ENCODE peak calls at places on chromosomes 16 and 17, in five cellular contexts. One of them, this sample, is unnamed.

GRCh38 chr17:14437176-14437575 is 136.3 kb downstream of the HS3ST3B1 start:
- DNase-seq in NCI-H82: no peak
- DNase-seq in neuronal stem cell: no peak
- DNase-seq in stimulated activated CD4-positive, alpha-beta T cell treated with anti-CD3 and anti-CD28 coated beads, Interleukin-15, amount 100 ng/mL, for 24 hours: no peak
- DNase-seq in activated CD8-positive, alpha-beta memory T cell treated with anti-CD3 and anti-CD28 coated beads, Interleukin-2, amount 50 U/mL, for 48 hours: no peak
- DNase-seq in this sample: no peak

GRCh38 chr17:1485311-1485747 is 7.2 kb downstream of the MYO1C start:
- DNase-seq in NCI-H82: peak
- DNase-seq in neuronal stem cell: peak
- DNase-seq in stimulated activated CD4-positive, alpha-beta T cell treated with anti-CD3 and anti-CD28 coated beads, Interleukin-15, amount 100 ng/mL, for 24 hours: peak
- DNase-seq in activated CD8-positive, alpha-beta memory T cell treated with anti-CD3 and anti-CD28 coated beads, Interleukin-2, amount 50 U/mL, for 48 hours: peak
- DNase-seq in this sample: peak

GRCh38 chr17:73902416-73903181 is 258.4 kb upstream of the SDK2 start:
- DNase-seq in NCI-H82: peak
- DNase-seq in neuronal stem cell: no peak
- DNase-seq in stimulated activated CD4-positive, alpha-beta T cell treated with anti-CD3 and anti-CD28 coated beads, Interleukin-15, amount 100 ng/mL, for 24 hours: no peak
- DNase-seq in activated CD8-positive, alpha-beta memory T cell treated with anti-CD3 and anti-CD28 coated beads, Interleukin-2, amount 50 U/mL, for 48 hours: no peak
- DNase-seq in this sample: no peak

GRCh38 chr16:52741386-52741785 is 194.4 kb upstream of the TOX3 start:
- DNase-seq in NCI-H82: peak
- DNase-seq in neuronal stem cell: peak
- DNase-seq in stimulated activated CD4-positive, alpha-beta T cell treated with anti-CD3 and anti-CD28 coated beads, Interleukin-15, amount 100 ng/mL, for 24 hours: no peak
- DNase-seq in activated CD8-positive, alpha-beta memory T cell treated with anti-CD3 and anti-CD28 coated beads, Interleukin-2, amount 50 U/mL, for 48 hours: no peak
- DNase-seq in this sample: no peak

GRCh38 chr17:74442670-74443515 is 11.0 kb downstream of the GPRC5C start:
- DNase-seq in NCI-H82: peak
- DNase-seq in neuronal stem cell: no peak
- DNase-seq in stimulated activated CD4-positive, alpha-beta T cell treated with anti-CD3 and anti-CD28 coated beads, Interleukin-15, amount 100 ng/mL, for 24 hours: peak
- DNase-seq in activated CD8-positive, alpha-beta memory T cell treated with anti-CD3 and anti-CD28 coated beads, Interleukin-2, amount 50 U/mL, for 48 hours: no peak
- DNase-seq in this sample: no peak

GRCh38 chr16:72174726-72175125 is 2.8 kb upstream of the PMFBP1 start:
- DNase-seq in NCI-H82: no peak
- DNase-seq in neuronal stem cell: no peak
- DNase-seq in stimulated activated CD4-positive, alpha-beta T cell treated with anti-CD3 and anti-CD28 coated beads, Interleukin-15, amount 100 ng/mL, for 24 hours: no peak
- DNase-seq in activated CD8-positive, alpha-beta memory T cell treated with anti-CD3 and anti-CD28 coated beads, Interleukin-2, amount 50 U/mL, for 48 hours: no peak
- DNase-seq in this sample: no peak

GRCh38 chr17:1939979-1940809 is 84.9 kb downstream of the RTN4RL1 start:
- DNase-seq in NCI-H82: peak
- DNase-seq in neuronal stem cell: no peak
- DNase-seq in stimulated activated CD4-positive, alpha-beta T cell treated with anti-CD3 and anti-CD28 coated beads, Interleukin-15, amount 100 ng/mL, for 24 hours: no peak
- DNase-seq in activated CD8-positive, alpha-beta memory T cell treated with anti-CD3 and anti-CD28 coated beads, Interleukin-2, amount 50 U/mL, for 48 hours: no peak
- DNase-seq in this sample: no peak

GRCh38 chr17:539766-540165 is 174.9 kb downstream of the VPS53 start:
- DNase-seq in NCI-H82: no peak
- DNase-seq in neuronal stem cell: no peak
- DNase-seq in stimulated activated CD4-positive, alpha-beta T cell treated with anti-CD3 and anti-CD28 coated beads, Interleukin-15, amount 100 ng/mL, for 24 hours: no peak
- DNase-seq in activated CD8-positive, alpha-beta memory T cell treated with anti-CD3 and anti-CD28 coated beads, Interleukin-2, amount 50 U/mL, for 48 hours: no peak
- DNase-seq in this sample: no peak

GRCh38 chr17:12627776-12628491 is 37.8 kb upstream of the MYOCD start:
- DNase-seq in NCI-H82: no peak
- DNase-seq in neuronal stem cell: no peak
- DNase-seq in stimulated activated CD4-positive, alpha-beta T cell treated with anti-CD3 and anti-CD28 coated beads, Interleukin-15, amount 100 ng/mL, for 24 hours: no peak
- DNase-seq in activated CD8-positive, alpha-beta memory T cell treated with anti-CD3 and anti-CD28 coated beads, Interleukin-2, amount 50 U/mL, for 48 hours: no peak
- DNase-seq in this sample: no peak

GRCh38 chr16:268141-269053 is 7.3 kb downstream of the RGS11 start:
- DNase-seq in NCI-H82: no peak
- DNase-seq in neuronal stem cell: no peak
- DNase-seq in stimulated activated CD4-positive, alpha-beta T cell treated with anti-CD3 and anti-CD28 coated beads, Interleukin-15, amount 100 ng/mL, for 24 hours: no peak
- DNase-seq in activated CD8-positive, alpha-beta memory T cell treated with anti-CD3 and anti-CD28 coated beads, Interleukin-2, amount 50 U/mL, for 48 hours: no peak
- DNase-seq in this sample: no peak

GRCh38 chr17:78895322-78895721 is 7.7 kb downstream of the CEP295NL start:
- DNase-seq in NCI-H82: no peak
- DNase-seq in neuronal stem cell: no peak
- DNase-seq in stimulated activated CD4-positive, alpha-beta T cell treated with anti-CD3 and anti-CD28 coated beads, Interleukin-15, amount 100 ng/mL, for 24 hours: no peak
- DNase-seq in activated CD8-positive, alpha-beta memory T cell treated with anti-CD3 and anti-CD28 coated beads, Interleukin-2, amount 50 U/mL, for 48 hours: no peak
- DNase-seq in this sample: no peak

This sample was measured in neural crest cell.